ENCODE peak calls at places on chromosomes 4 and X, in nine cellular contexts. B is MM.1S; H is K562; D is esophagus squamous epithelium; Y is IMR-90; C is A549; M is lower leg skin; R is fibroblast of the aortic adventitia; F is CD4-positive, alpha-beta T cell. E is an unnamed sample.

GRCh38 chr4:38664704-38665401 is 854 bp downstream of the KLF3 start:
- DNase-seq in B (peak), H (no peak), D (no peak), Y (peak), C (peak), M (peak), R (peak), F (peak), E (peak)

GRCh38 chr4:121326580-121326979 is 54.2 kb downstream of the QRFPR start:
- DNase-seq in B (no peak), H (no peak), D (no peak), Y (no peak), C (no peak), M (no peak), R (no peak), F (no peak), E (no peak)

GRCh38 chr4:156193116-156193515 is 239.4 kb upstream of the CTSO start:
- DNase-seq in B (no peak), H (no peak), D (no peak), Y (peak), C (no peak), M (no peak), R (no peak), F (no peak), E (no peak)

GRCh38 chrX:40734956-40735317 is 405 bp downstream of the MED14 start:
- DNase-seq in B (peak), H (no peak), D (no peak), Y (no peak), C (peak), M (no peak), R (no peak), F (peak), E (no peak)

GRCh38 chrX:101485212-101486064 is at the start of gene ARMCX4:
- DNase-seq in B (no peak), H (no peak), D (no peak), Y (peak), C (no peak), M (peak), R (peak), F (peak), E (peak)

GRCh38 chr4:31045151-31045550 is 325.0 kb downstream of the PCDH7 start:
- DNase-seq in B (no peak), H (no peak), D (no peak), Y (no peak), C (no peak), M (no peak), R (no peak), F (no peak), E (no peak)

GRCh38 chr4:108106186-108106585 is 62.5 kb downstream of the LEF1 start:
- DNase-seq in B (no peak), H (no peak), D (no peak), Y (no peak), C (no peak), M (no peak), R (no peak), F (no peak), E (no peak)

GRCh38 chr4:139223682-139224317 is 46.8 kb upstream of the ELF2 start:
- DNase-seq in B (no peak), H (no peak), D (no peak), Y (peak), C (no peak), M (no peak), R (peak), F (no peak), E (no peak)

GRCh38 chrX:144601010-144601409 is 646.3 kb upstream of the SPANXN1 start:
- DNase-seq in B (peak), H (no peak), D (no peak), Y (no peak), C (no peak), M (no peak), R (no peak), F (no peak), E (no peak)

GRCh38 chr4:70759627-70760026 is 37.9 kb downstream of the RUFY3 start:
- DNase-seq in B (no peak), H (no peak), D (no peak), Y (peak), C (no peak), M (no peak), R (peak), F (no peak), E (no peak)

GRCh38 chr4:183823394-183823793 is 81.7 kb upstream of the STOX2 start:
- DNase-seq in B (no peak), H (no peak), D (no peak), Y (peak), C (peak), M (peak), R (peak), F (no peak), E (no peak)

GRCh38 chrX:9539611-9540387 is 74.9 kb downstream of the TBL1X start:
- DNase-seq in B (no peak), H (no peak), D (no peak), Y (no peak), C (no peak), M (no peak), R (no peak), F (no peak), E (no peak)

GRCh38 chr4:53614616-53615015 is 23.3 kb upstream of the LNX1 start:
- DNase-seq in B (no peak), H (no peak), D (no peak), Y (no peak), C (peak), M (no peak), R (no peak), F (no peak), E (no peak)

GRCh38 chr4:12679217-12679616 is 804.9 kb downstream of the RAB28 start:
- DNase-seq in B (no peak), H (no peak), D (no peak), Y (no peak), C (peak), M (no peak), R (peak), F (no peak), E (no peak)

GRCh38 chrX:107628662-107629532 is 587 bp downstream of the PRPS1 start:
- DNase-seq in B (peak), H (peak), D (no peak), Y (peak), C (peak), M (peak), R (no peak), F (peak), E (peak)

GRCh38 chr4:38366451-38366850 is 297.5 kb upstream of the KLF3 start:
- DNase-seq in B (no peak), H (no peak), D (no peak), Y (no peak), C (no peak), M (peak), R (peak), F (no peak), E (no peak)

GRCh38 chr4:121408-122084 is 2.8 kb upstream of the ZNF718 start:
- DNase-seq in B (no peak), H (no peak), D (no peak), Y (no peak), C (no peak), M (no peak), R (no peak), F (no peak), E (no peak)

GRCh38 chr4:128241425-128241913 is 46.1 kb downstream of the PGRMC2 start:
- DNase-seq in B (no peak), H (no peak), D (no peak), Y (peak), C (peak), M (peak), R (peak), F (no peak), E (no peak)

GRCh38 chrX:42466706-42467105 is 311.3 kb downstream of the PPP1R2C start:
- DNase-seq in B (no peak), H (no peak), D (no peak), Y (no peak), C (no peak), M (no peak), R (no peak), F (no peak), E (no peak)

GRCh38 chr4:124903995-124904722 is 191.6 kb upstream of the ANKRD50 start:
- DNase-seq in B (no peak), H (no peak), D (no peak), Y (peak), C (peak), M (peak), R (peak), F (no peak), E (no peak)

GRCh38 chr4:70722199-70722791 is 531 bp downstream of the RUFY3 start:
- DNase-seq in B (no peak), H (peak), D (no peak), Y (peak), C (no peak), M (no peak), R (peak), F (peak), E (no peak)

GRCh38 chr4:152935661-152936445 is at the start of gene FHDC1:
- DNase-seq in B (peak), H (peak), D (no peak), Y (no peak), C (peak), M (no peak), R (no peak), F (no peak), E (peak)

GRCh38 chr4:130187587-130187986 is 1091.6 kb downstream of the C4orf33 start:
- DNase-seq in B (no peak), H (no peak), D (no peak), Y (no peak), C (no peak), M (no peak), R (no peak), F (no peak), E (no peak)

GRCh38 chr4:25180524-25181131 is 20.4 kb upstream of the SEPSECS start:
- DNase-seq in B (peak), H (peak), D (no peak), Y (peak), C (peak), M (no peak), R (peak), F (no peak), E (peak)

GRCh38 chrX:23699636-23700194 is 32.4 kb downstream of the PRDX4 start:
- DNase-seq in B (no peak), H (peak), D (no peak), Y (peak), C (no peak), M (peak), R (peak), F (no peak), E (peak)

GRCh38 chr4:92677805-92678204 is 374.0 kb downstream of the GRID2 start:
- DNase-seq in B (no peak), H (no peak), D (no peak), Y (no peak), C (no peak), M (no peak), R (no peak), F (no peak), E (no peak)

GRCh38 chrX:8632949-8633348 is 99.0 kb downstream of the ANOS1 start:
- DNase-seq in B (no peak), H (no peak), D (no peak), Y (no peak), C (no peak), M (no peak), R (no peak), F (no peak), E (no peak)

GRCh38 chrX:10900585-10901289 is 210.4 kb upstream of the HCCS start:
- DNase-seq in B (no peak), H (no peak), D (no peak), Y (peak), C (peak), M (no peak), R (peak), F (no peak), E (no peak)

GRCh38 chrX:51484616-51485015 is 11.8 kb downstream of the NUDT11 start:
- DNase-seq in B (no peak), H (no peak), D (no peak), Y (no peak), C (no peak), M (no peak), R (no peak), F (no peak), E (no peak)

GRCh38 chrX:51487960-51488267 is 8.5 kb downstream of the NUDT11 start:
- DNase-seq in B (no peak), H (no peak), D (no peak), Y (peak), C (no peak), M (no peak), R (peak), F (no peak), E (no peak)
- TF ChIP-seq CTCF in B (no peak), H (no peak), D (no peak), Y (no peak), C (no peak), M (no peak), R (no peak), F (no peak), E (no peak)

GRCh38 chrX:138775501-138775900 is 64.0 kb upstream of the FGF13 start:
- DNase-seq in B (peak), H (peak), D (no peak), Y (peak), C (peak), M (no peak), R (peak), F (no peak), E (no peak)

DNA sequence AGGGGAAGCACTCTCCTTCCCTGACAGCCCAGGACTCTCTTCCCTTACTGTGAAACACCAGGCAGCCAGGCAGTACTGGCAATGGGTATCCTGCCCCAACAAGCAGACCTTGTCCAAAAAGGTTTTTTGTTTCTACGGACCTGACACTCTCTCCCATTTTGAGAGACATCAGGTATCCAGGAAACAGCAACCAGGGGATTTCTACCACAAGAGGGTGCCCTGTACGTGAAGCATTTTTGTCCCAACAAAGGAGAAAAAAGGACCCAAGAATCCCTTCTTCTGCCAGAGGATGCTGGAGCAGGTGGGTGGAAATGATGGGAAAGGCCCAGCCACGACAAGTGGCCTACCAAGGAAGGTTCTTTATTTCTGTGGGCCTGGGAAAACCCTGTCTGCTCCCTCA is 65.7 kb upstream of the FGF13 start:
- DNase-seq in B (no peak), H (no peak), D (no peak), Y (no peak), C (no peak), M (no peak), R (no peak), F (no peak), E (no peak)
- TF ChIP-seq CTCF in B (no peak), H (peak), D (no peak), Y (no peak), C (no peak), M (no peak), R (no peak), F (no peak), E (no peak)

GRCh38 chr4:109962401-109962800 is 49.7 kb downstream of the EGF start:
- DNase-seq in B (no peak), H (no peak), D (no peak), Y (no peak), C (no peak), M (no peak), R (no peak), F (no peak), E (no peak)
- TF ChIP-seq CTCF in B (no peak), H (no peak), D (no peak), Y (no peak), C (no peak), M (no peak), R (no peak), F (no peak), E (no peak)

GRCh38 chr4:76680934-76681333 is 217.0 kb downstream of the SOWAHB start:
- DNase-seq in B (peak), H (no peak), D (no peak), Y (no peak), C (peak), M (no peak), R (no peak), F (no peak), E (no peak)
- TF ChIP-seq CTCF in B (peak), H (no peak), D (no peak), Y (no peak), C (no peak), M (no peak), R (no peak), F (no peak), E (no peak)

GRCh38 chr4:186249785-186250739 is 15.9 kb upstream of the F11 start:
- DNase-seq in B (peak), H (no peak), D (no peak), Y (peak), C (no peak), M (no peak), R (peak), F (no peak), E (no peak)
- TF ChIP-seq CTCF in B (no peak), H (no peak), D (no peak), Y (no peak), C (no peak), M (no peak), R (no peak), F (no peak), E (no peak)

DNA sequence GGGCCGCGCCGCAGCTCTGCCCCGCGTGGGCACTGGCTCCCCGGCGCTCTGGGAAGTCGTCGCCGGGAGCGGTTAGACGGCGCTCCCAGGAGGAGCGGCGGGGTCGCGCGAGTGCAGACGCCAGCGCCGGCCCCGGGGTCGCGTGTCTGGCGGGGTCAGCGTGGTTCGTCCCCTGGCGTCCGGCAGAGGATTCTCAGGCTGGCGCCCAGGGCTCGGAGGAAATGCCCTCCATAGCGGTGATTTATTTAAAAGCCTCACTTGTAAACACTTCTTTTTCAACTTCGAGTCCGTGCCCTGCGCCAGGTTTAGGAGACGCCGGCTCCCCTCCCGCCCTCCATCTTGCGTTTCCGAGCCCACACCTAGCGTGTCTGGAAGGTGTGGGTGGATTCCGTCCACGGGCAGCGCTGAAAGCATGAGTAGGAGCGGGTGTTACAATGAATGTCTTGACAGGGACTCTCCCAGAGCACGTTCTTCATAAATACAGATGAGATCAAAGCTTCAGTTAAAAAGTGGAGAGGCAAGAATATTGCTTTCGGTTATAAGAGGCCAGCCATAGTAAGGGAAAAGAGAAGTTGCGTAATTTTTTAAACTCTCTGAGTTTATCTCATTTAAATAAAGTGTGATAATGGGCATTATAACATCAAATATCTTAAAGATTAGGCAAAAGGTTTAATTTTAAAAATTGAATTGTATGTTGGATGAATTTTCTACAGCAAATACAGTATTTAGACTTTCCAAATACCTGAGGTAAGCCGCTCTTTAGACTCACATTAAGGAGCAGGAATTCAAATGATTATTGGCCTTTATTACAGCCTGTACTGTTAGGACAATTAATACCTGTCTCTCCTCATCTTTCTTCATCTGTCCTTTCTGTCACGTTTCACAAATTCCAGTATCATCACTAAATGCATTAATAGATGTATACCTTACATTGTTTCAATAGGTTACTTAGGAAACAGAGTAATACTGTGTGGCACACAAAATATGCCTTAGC is 863 bp downstream of the FAM241A start:
- DNase-seq in B (peak), H (peak), D (no peak), Y (peak), C (peak), M (peak), R (peak), F (peak), E (peak)
- TF ChIP-seq CTCF in B (no peak), H (peak), D (no peak), Y (peak), C (no peak), M (no peak), R (peak), F (no peak), E (no peak)

GRCh38 chr4:133465022-133465421 is 315.9 kb downstream of the PCDH10 start:
- DNase-seq in B (no peak), H (no peak), D (no peak), Y (no peak), C (no peak), M (no peak), R (no peak), F (no peak), E (no peak)
- TF ChIP-seq CTCF in B (no peak), H (no peak), D (no peak), Y (no peak), C (no peak), M (no peak), R (no peak), F (no peak), E (no peak)

DNA sequence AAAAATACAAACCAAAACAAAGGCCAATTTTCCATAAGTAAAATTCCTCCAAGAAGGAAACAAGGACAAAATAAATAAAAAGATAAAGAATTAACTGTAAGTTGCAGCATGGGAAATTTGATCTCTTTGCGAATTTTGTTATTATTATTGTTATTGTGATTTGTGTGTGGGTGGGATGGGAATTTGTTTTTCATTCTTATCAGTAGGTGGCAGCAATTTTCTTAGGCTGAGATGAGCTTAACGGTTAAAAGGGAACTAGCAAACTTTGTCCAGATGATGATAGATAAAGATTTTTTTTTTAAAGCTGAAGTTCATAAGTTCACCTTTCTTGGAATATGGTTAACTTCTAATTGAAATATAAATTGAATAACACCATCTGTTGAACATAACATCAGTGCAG is 83.2 kb upstream of the IL1RAPL2 start:
- DNase-seq in B (peak), H (peak), D (no peak), Y (no peak), C (no peak), M (no peak), R (no peak), F (no peak), E (no peak)
- TF ChIP-seq CTCF in B (peak), H (peak), D (no peak), Y (no peak), C (peak), M (no peak), R (no peak), F (no peak), E (no peak)

E was measured in endothelial cell.